ENCODE peak calls at places on chromosomes 11 and 22, in nine cellular contexts. X, O, T, K, L, F, R, E and B are unnamed samples. For H3K4me1 and H3K27me3, the result is how much of the 10 kb centered on the place peaks cover.

GRCh38 chr22:50547231-50547851 is 1.6 kb downstream of the KLHDC7B start:
- DNase-seq in R (no peak), T (no peak), X (no peak), E (no peak), F (no peak), L (no peak), O (peak), K (peak), B (no peak)

GRCh38 chr22:44190381-44190976 is 9.8 kb downstream of the PARVG start:
- DNase-seq in R (no peak), K (no peak), E (no peak), T (no peak), O (no peak), X (no peak), L (no peak), F (no peak), B (no peak)

GRCh38 chr11:64619811-64620285 is 28.8 kb downstream of the SLC22A12 start:
- DNase-seq in R (peak), O (no peak), L (peak), E (peak), X (no peak), T (no peak), F (peak), K (no peak), B (peak)

GRCh38 chr11:129436573-129436972 is 60.9 kb downstream of the BARX2 start:
- DNase-seq in E (no peak), T (no peak), R (no peak), K (no peak), F (no peak), X (no peak), O (no peak), L (no peak), B (no peak)

GRCh38 chr11:8768625-8769333 is 86.2 kb downstream of the RPL27A start:
- DNase-seq in O (no peak), R (peak), T (peak), E (peak), L (no peak), F (peak), K (no peak), X (peak), B (peak)

GRCh38 chr22:30717331-30717921 is 22.8 kb downstream of the OSBP2 start:
- DNase-seq in X (no peak), R (peak), K (no peak), L (no peak), F (peak), T (no peak), E (peak), O (no peak), B (no peak)

GRCh38 chr11:77191823-77192495 is 63.9 kb downstream of the MYO7A start:
- DNase-seq in L (peak), O (peak), F (peak), T (no peak), X (peak), K (no peak), R (peak), E (peak), B (peak)

GRCh38 chr11:84719935-84720577 is 907.1 kb downstream of the DLG2 start:
- DNase-seq in X (peak), E (no peak), F (no peak), T (peak), O (peak), K (peak), R (no peak), L (peak), B (no peak)

GRCh38 chr22:25702046-25702445 is 39.9 kb upstream of the MYO18B start:
- DNase-seq in X (no peak), E (peak), F (peak), R (peak), K (no peak), O (no peak), T (no peak), L (no peak), B (peak)

GRCh38 chr11:121829159-121829643 is 286.8 kb downstream of the BLID start:
- DNase-seq in X (no peak), E (peak), O (no peak), T (no peak), F (peak), R (peak), L (no peak), K (peak), B (no peak)

GRCh38 chr11:30914143-30914762 is 328.1 kb upstream of the MPPED2 start:
- DNase-seq in K (peak), F (peak), L (peak), T (peak), O (peak), X (peak), E (peak), R (peak), B (no peak)

GRCh38 chr11:66081505-66081904 is 11.4 kb downstream of the PACS1 start:
- DNase-seq in E (peak), R (peak), K (no peak), T (peak), O (peak), F (peak), L (peak), X (peak), B (peak)

GRCh38 chr22:33379836-33380235 is 321.7 kb upstream of the SYN3 start:
- DNase-seq in T (no peak), K (no peak), F (no peak), X (no peak), E (no peak), L (no peak), O (no peak), R (no peak), B (no peak)

GRCh38 chr11:35155677-35156076 is 16.7 kb downstream of the CD44 start:
- DNase-seq in F (no peak), E (no peak), L (no peak), X (no peak), K (no peak), R (no peak), O (no peak), T (no peak), B (no peak)
- H3K4me1 ChIP-seq in F (under half), E (under half), L (under half), X (under half), K (under half), R (half or more), O (half or more), T (under half), B (under half)

GRCh38 chr11:2647953-2648352 is 51.8 kb downstream of the KCNQ1OT1 start:
- DNase-seq in R (no peak), X (no peak), E (no peak), K (no peak), F (no peak), L (no peak), O (no peak), T (no peak), B (no peak)

GRCh38 chr11:2649400-2649799 is 50.4 kb downstream of the KCNQ1OT1 start:
- DNase-seq in T (no peak), R (no peak), K (no peak), X (no peak), F (no peak), O (no peak), L (no peak), E (no peak), B (no peak)

GRCh38 chr11:2645779-2646118 is 54.0 kb downstream of the KCNQ1OT1 start:
- DNase-seq in T (no peak), O (no peak), K (no peak), X (no peak), L (no peak), R (no peak), E (no peak), F (no peak), B (no peak)

GRCh38 chr11:2644844-2645778 is 54.7 kb downstream of the KCNQ1OT1 start:
- DNase-seq in O (no peak), F (no peak), X (no peak), E (no peak), L (no peak), R (no peak), T (no peak), K (no peak), B (no peak)

GRCh38 chr11:2647167-2647566 is 52.6 kb downstream of the KCNQ1OT1 start:
- DNase-seq in L (no peak), E (no peak), O (no peak), X (no peak), F (no peak), T (no peak), K (no peak), R (no peak), B (no peak)
- H3K27me3 ChIP-seq in L (under half), E (under half), O (under half), X (under half), F (under half), T (under half), K (under half), R (under half), B (under half)

GRCh38 chr11:112830255-112830654 is 131.0 kb upstream of the NCAM1 start:
- DNase-seq in X (no peak), O (no peak), K (no peak), R (no peak), T (no peak), L (no peak), F (no peak), E (no peak), B (no peak)
- H3K4me1 ChIP-seq in X (under half), O (under half), K (under half), R (under half), T (under half), L (under half), F (under half), E (under half), B (under half)

GRCh38 chr11:12687740-12688139 is 13.5 kb downstream of the TEAD1 start:
- DNase-seq in F (no peak), O (no peak), E (no peak), K (no peak), T (no peak), R (no peak), L (no peak), X (no peak), B (no peak)

GRCh38 chr11:12684821-12685220 is 10.6 kb downstream of the TEAD1 start:
- DNase-seq in E (no peak), X (no peak), O (no peak), F (no peak), L (peak), K (no peak), R (no peak), T (no peak), B (peak)

GRCh38 chr11:12687216-12687623 is 13.0 kb downstream of the TEAD1 start:
- DNase-seq in E (no peak), T (no peak), L (no peak), O (no peak), X (no peak), K (no peak), R (no peak), F (no peak), B (no peak)

GRCh38 chr11:12685229-12685628 is 11.0 kb downstream of the TEAD1 start:
- DNase-seq in L (no peak), F (no peak), O (no peak), X (no peak), K (no peak), E (no peak), R (no peak), T (no peak), B (peak)

DNA sequence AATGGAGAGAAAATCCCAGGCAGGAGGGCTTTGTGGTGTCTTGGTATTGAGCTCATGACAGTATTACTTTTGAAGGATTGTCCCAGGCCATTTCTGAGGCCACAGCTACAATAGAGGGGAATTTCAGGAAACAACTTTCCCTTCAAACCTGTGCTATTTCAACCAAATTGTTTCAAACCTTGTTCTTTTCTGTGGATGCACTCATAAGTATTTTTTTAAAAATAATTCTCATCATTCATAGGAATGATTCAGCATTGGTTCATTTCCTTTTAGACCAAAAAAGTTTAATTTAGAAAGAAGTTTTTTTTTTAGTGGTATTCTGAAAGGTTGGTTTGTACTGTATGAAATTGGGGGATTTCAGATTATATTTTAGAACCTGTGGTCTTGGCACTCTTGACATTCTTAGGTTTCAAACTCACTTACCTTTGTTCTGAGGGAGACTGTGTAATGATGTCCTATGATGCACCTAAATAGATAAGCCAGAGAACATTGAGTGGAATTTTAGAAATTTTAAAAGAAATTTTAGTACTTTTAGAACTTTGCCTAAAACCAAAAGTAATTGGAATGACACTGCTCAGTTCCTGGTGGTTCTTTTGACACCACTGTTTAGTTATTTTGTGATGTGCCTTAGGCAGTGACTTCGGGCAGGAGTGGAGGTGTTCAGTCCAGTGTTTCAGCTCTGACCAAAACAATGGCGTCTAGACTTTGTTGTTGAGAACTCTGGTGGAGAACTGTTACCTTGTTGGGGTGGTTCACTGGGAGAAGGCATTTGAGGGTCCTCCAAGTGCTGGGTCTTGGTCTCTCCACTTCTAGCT is 12.2 kb downstream of the TEAD1 start:
- DNase-seq in L (no peak), X (no peak), R (no peak), K (no peak), O (no peak), T (no peak), F (no peak), E (no peak), B (no peak)
- H3K27me3 ChIP-seq in L (under half), X (under half), R (under half), K (under half), O (under half), T (under half), F (under half), E (under half), B (under half)

GRCh38 chr11:20026629-20027545 is 133.4 kb downstream of the DBX1 start:
- DNase-seq in O (no peak), X (no peak), R (peak), K (no peak), T (no peak), E (no peak), L (no peak), F (no peak), B (peak)
- H3K4me1 ChIP-seq in O (under half), X (under half), R (half or more), K (under half), T (half or more), E (under half), L (under half), F (under half), B (under half)

DNA sequence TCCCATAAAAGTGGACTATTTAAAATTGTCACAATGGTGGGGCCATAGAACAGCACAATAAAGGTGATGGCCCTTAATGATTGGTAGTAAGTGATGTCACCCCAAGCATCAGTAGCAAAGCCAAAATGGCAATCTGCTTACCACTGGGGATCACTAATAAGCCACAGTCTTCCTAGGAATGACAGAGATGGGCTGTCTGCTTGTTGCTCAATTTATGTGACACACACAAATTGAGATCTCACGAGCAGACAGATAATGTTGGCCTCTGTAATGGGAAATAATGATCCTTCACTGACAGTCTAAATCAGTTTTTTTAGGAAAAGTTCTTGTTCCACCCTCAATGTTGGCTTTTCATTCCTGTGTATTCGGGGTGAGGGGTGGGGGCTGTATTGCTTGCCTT is 515.1 kb downstream of the BRD1 start:
- DNase-seq in X (no peak), L (no peak), T (no peak), R (no peak), O (no peak), K (no peak), E (no peak), F (no peak), B (no peak)
- H3K27me3 ChIP-seq in X (under half), L (under half), T (half or more), R (under half), O (under half), K (under half), E (under half), F (under half), B (under half)

GRCh38 chr22:42978453-42979103 is 36.4 kb downstream of the PACSIN2 start:
- DNase-seq in L (no peak), O (no peak), F (no peak), X (no peak), K (no peak), R (peak), E (peak), T (no peak), B (no peak)

GRCh38 chr22:42977574-42977973 is 37.4 kb downstream of the PACSIN2 start:
- DNase-seq in F (no peak), L (no peak), X (no peak), E (no peak), R (no peak), O (no peak), T (no peak), K (no peak), B (no peak)

GRCh38 chr22:42974223-42974622 is 40.7 kb downstream of the PACSIN2 start:
- DNase-seq in X (no peak), L (no peak), T (no peak), O (no peak), R (no peak), K (no peak), F (no peak), E (no peak), B (peak)

GRCh38 chr22:42976131-42976530 is 38.8 kb downstream of the PACSIN2 start:
- DNase-seq in T (no peak), X (no peak), R (no peak), K (no peak), F (no peak), O (no peak), L (peak), E (no peak), B (peak)

DNA sequence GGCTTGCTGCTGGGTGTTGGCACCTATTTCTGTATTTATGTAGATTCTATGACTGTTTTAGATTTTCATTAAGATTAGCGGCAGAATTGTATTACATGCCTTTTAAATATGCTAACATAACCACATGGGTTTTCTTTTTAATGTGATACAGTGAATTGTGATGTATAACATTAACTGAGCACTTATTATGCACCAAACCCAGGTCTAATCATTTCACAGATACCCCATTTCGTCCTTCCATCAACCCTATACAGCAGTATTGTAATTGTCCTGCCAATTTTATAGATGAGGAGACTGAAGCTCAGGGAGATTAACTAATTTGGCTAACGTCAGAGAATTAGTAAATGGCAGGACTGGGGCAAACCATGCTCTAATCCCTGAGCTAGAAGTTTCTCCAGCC is 38.4 kb downstream of the PACSIN2 start:
- DNase-seq in L (no peak), F (no peak), X (no peak), K (no peak), T (no peak), R (no peak), O (no peak), E (no peak), B (no peak)
- H3K4me1 ChIP-seq in L (under half), F (under half), X (under half), K (under half), T (half or more), R (under half), O (half or more), E (under half), B (under half)

GRCh38 chr22:28484662-28485061 is 195.0 kb downstream of the TTC28 start:
- DNase-seq in E (no peak), L (no peak), T (no peak), K (no peak), O (no peak), R (no peak), X (no peak), F (no peak), B (no peak)

GRCh38 chr22:28477556-28477955 is 202.1 kb downstream of the TTC28 start:
- DNase-seq in T (no peak), X (no peak), O (no peak), F (no peak), R (peak), K (no peak), E (no peak), L (no peak), B (no peak)

GRCh38 chr22:28479912-28480311 is 199.7 kb downstream of the TTC28 start:
- DNase-seq in L (no peak), X (no peak), E (no peak), K (no peak), O (no peak), R (no peak), F (no peak), T (no peak), B (no peak)

GRCh38 chr22:28478564-28478963 is 201.1 kb downstream of the TTC28 start:
- DNase-seq in R (no peak), K (no peak), L (no peak), O (no peak), F (no peak), E (no peak), T (no peak), X (no peak), B (no peak)

DNA sequence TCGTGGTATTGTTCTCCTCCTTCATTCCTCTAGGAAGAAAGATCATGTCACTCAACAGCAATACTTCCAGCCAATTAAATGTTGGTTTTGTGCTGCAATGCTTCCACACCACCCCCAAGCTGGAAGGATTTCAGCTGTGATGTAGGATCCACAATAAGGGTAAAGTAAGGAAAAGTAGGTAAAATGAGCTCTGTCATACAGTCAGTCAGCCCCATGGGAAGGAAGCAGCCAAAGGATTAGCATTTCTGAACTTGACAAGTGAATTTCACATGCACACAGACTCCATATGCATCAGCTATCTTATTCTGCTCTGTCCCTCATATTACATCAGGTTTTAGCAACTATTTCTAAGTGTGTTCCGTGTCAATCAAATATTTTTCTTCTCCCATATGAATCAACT is 197.9 kb downstream of the TTC28 start:
- DNase-seq in K (no peak), T (no peak), E (no peak), X (no peak), F (no peak), R (no peak), L (no peak), O (no peak), B (no peak)
- H3K27me3 ChIP-seq in K (under half), T (under half), E (under half), X (under half), F (under half), R (under half), L (under half), O (under half), B (under half)

DNA sequence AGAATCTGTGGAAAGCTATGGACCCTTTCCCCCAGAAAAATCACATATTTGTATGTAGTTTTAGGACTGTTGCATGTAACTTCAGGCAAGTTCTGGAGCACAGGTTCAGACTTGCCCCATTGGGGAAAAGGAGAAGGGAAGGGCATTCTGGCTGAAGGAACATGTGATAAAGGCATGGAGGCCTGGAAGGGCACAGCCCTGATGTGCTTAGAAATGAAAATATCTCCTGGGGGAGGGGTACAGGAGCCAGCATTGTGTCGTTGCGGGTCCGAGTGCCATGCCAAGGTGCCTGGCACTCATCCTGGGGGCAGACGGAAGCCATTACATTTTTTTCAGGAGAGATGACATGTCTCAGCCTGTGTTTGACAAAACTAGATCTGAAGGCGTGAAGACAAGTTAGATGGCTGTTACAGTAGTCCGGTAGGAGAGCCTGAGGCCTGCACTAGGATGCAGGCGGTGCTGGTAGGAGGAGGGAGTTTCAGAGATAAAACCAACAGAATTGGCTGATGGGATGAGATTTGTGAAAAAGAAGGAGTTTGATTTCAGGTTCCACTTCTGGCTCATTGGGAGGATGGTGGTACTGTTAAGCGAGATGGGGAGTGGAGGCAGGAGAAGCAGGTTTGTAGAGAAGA is 96.9 kb downstream of the TEAD1 start:
- DNase-seq in K (no peak), O (no peak), T (no peak), E (no peak), L (no peak), F (no peak), R (peak), X (no peak), B (no peak)
- H3K4me1 ChIP-seq in K (half or more), O (under half), T (half or more), E (under half), L (under half), F (under half), R (under half), X (under half), B (under half)

GRCh38 chr11:19598876-19599275 is 113.8 kb upstream of the NAV2 start:
- DNase-seq in K (no peak), T (no peak), R (no peak), L (no peak), F (no peak), O (no peak), X (no peak), E (no peak), B (no peak)
- H3K27me3 ChIP-seq in K (under half), T (under half), R (under half), L (under half), F (under half), O (under half), X (under half), E (under half), B (under half)